ENCODE peak calls at places on chromosomes 6 and 20, in nine cellular contexts. S is neural progenitor cell, K is IMR-90, Z is mesendoderm, X is NT2/D1, N is neuronal stem cell, T is colonic mucosa, E is PC-3, W is GM23248. J is an unnamed sample.

GRCh38 chr20:33791959-33792597 is 19.1 kb upstream of the CHMP4B start:
- DNase-seq in E (peak; percentile 62), N (no peak), T (peak; percentile 69), Z (peak; percentile 40), X (no peak), S (peak; percentile 62), W (peak; percentile 50), K (peak; percentile 37), J (no peak)

GRCh38 chr20:15005300-15005986 is 668.0 kb upstream of the FLRT3 start:
- DNase-seq in Z (no peak), W (no peak), N (no peak), T (no peak), K (no peak), S (no peak), E (no peak), X (no peak), J (no peak)

GRCh38 chr6:79713701-79714322 is 82.7 kb downstream of the SH3BGRL2 start:
- DNase-seq in T (peak; percentile 65), X (peak; percentile 25), K (peak; percentile 50), S (peak; percentile 78), W (peak; percentile 41), N (peak; percentile 44), Z (peak; percentile 48), E (peak; percentile 64), J (peak; percentile 46)

GRCh38 chr6:33117826-33118277 is 42.1 kb downstream of the HLA-DPB1 start:
- DNase-seq in Z (peak; percentile 69), T (no peak), N (no peak), W (no peak), K (no peak), E (no peak), S (no peak), X (no peak), J (no peak)

GRCh38 chr6:127404594-127405178 is 54.5 kb downstream of the KIAA0408 start:
- DNase-seq in S (no peak), N (no peak), E (peak; percentile 13), X (no peak), T (no peak), W (peak; percentile 35), Z (no peak), K (no peak), J (no peak)

GRCh38 chr6:48630511-48630910 is 519.5 kb upstream of the PTCHD4 start:
- DNase-seq in T (no peak), E (no peak), N (no peak), W (no peak), S (no peak), K (no peak), X (no peak), Z (no peak), J (no peak)

GRCh38 chr6:16045238-16045637 is 83.6 kb upstream of the MYLIP start:
- DNase-seq in W (no peak), Z (no peak), N (no peak), X (no peak), S (no peak), E (no peak), K (no peak), T (no peak), J (no peak)

GRCh38 chr6:32194825-32195651 is 2.6 kb upstream of the GPSM3 start:
- DNase-seq in W (peak; percentile 82), X (no peak), N (no peak), K (peak; percentile 62), S (peak; percentile 53), T (peak; percentile 60), Z (peak; percentile 78), E (peak; percentile 58), J (peak; percentile 47)

GRCh38 chr6:145531822-145532221 is 203.5 kb downstream of the EPM2A start:
- DNase-seq in W (no peak), S (peak; percentile 57), N (no peak), T (no peak), K (no peak), E (no peak), Z (peak; percentile 87), X (no peak), J (no peak)

GRCh38 chr6:38453302-38453701 is 186.4 kb downstream of the BTBD9 start:
- DNase-seq in E (peak; percentile 37), W (no peak), K (no peak), S (no peak), Z (no peak), N (no peak), T (no peak), X (no peak), J (no peak)

GRCh38 chr20:47181056-47181862 is 175.2 kb downstream of the ZMYND8 start:
- DNase-seq in N (no peak), X (peak; percentile 72), T (peak; percentile 41), Z (peak; percentile 91), W (peak; percentile 86), E (peak; percentile 89), S (peak; percentile 36), K (peak; percentile 83), J (peak; percentile 52)

GRCh38 chr6:37127961-37128862 is 41.7 kb upstream of the PIM1 start:
- DNase-seq in N (no peak), Z (peak; percentile 86), K (peak; percentile 74), E (peak; percentile 76), T (peak; percentile 45), W (peak; percentile 83), S (no peak), X (no peak), J (no peak)

DNA sequence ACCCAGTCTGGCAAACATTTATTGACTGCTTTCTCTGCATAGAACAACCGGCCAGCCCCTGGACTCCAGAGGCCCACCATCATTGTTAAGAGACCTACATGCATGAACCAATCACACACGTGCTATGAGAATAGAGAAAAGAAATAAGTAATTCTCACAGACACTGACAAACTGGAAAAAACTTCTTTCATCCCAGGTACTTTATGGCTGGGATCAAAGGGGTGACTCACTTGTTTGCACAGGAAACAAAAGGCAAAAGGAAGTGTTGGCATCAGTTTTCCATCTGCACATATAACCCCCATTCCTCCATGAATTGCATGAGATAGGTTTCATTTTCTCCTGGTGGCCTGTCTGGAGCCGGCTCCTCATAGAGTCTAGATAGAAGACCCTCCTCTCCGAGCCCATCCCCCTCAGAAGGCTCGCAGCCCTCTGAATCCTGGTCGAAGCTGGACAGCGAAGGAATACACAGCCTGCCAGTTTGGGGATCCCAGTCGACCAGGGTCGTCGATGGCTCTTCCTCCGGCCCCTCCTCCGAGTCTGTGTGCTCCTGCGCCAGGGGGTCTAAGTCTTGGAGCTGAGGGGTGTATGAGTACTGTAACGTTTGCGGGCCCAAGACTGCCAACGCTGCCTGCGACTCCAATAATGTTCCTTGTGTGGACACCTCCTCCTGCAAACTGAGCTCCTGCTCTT is 43.3 kb downstream of the IL20RA start:
- DNase-seq in K (no peak), N (no peak), Z (peak; percentile 26), T (peak; percentile 52), E (peak; percentile 84), W (no peak), X (no peak), S (peak; percentile 20), J (no peak)
- H3K9ac ChIP-seq in K (no peak overlapping the region), N (no peak overlapping the region), Z (no peak overlapping the region), T (no peak overlapping the region), E (peak overlapping the region; percentile 72), W (no peak overlapping the region), X (no peak overlapping the region), S (no peak overlapping the region), J (no peak overlapping the region)

DNA sequence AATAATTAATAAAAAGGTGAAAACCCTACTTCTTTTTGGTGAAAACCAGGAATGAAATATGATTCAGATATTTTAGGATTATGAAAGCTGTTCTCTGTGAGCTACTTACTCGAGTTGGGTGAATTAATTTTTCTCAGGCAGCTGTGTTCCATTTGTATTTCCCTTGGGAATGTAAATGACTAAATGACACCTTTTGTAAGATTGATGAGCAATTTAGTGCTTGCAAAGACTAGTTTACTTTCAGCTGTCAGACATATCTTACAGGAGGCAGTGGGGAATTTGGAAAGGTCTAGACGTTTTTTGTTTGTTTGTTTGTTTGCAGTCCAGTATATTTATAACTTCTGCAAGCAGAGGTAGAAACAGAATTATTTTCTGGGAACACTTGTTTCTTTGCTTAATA is 91.2 kb downstream of the AKAP7 start:
- DNase-seq in E (no peak), W (no peak), N (no peak), Z (no peak), X (no peak), S (no peak), K (no peak), T (no peak), J (no peak)
- H3K9ac ChIP-seq in E (no peak overlapping the region), W (no peak overlapping the region), N (no peak overlapping the region), Z (no peak overlapping the region), X (no peak overlapping the region), S (no peak overlapping the region), K (no peak overlapping the region), T (no peak overlapping the region), J (no peak overlapping the region)

DNA sequence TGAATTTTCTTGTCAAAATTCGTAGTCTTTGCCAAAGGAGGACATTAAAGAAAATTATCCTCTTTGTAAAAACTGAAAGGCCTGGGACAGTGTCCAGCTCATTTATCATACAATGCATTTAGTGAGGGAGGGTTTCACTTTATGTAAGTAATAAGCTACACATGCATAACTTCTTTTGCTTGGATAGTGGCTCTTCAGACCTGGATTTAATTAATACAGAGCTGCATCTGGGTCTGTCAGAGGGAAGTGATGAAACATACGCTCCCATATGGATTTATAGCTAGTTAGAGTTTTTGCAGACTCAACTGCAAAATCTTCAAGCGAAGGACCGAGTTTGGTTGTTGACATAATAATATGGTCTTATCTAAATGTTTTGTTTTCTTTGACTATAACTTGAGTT is 175.6 kb downstream of the PHACTR1 start:
- DNase-seq in K (no peak), T (no peak), N (no peak), W (no peak), E (no peak), Z (no peak), S (no peak), X (no peak), J (no peak)
- H3K9ac ChIP-seq in K (no peak overlapping the region), T (no peak overlapping the region), N (no peak overlapping the region), W (no peak overlapping the region), E (no peak overlapping the region), Z (no peak overlapping the region), S (no peak overlapping the region), X (no peak overlapping the region), J (no peak overlapping the region)

GRCh38 chr20:43676368-43676767 is 9.5 kb downstream of the MYBL2 start:
- DNase-seq in S (no peak), E (no peak), K (no peak), Z (no peak), N (no peak), W (no peak), X (no peak), T (no peak), J (no peak)

GRCh38 chr20:43680976-43681375 is 14.1 kb downstream of the MYBL2 start:
- DNase-seq in S (no peak), Z (no peak), T (no peak), W (peak; percentile 55), K (no peak), E (no peak), X (no peak), N (no peak), J (peak; percentile 63)

GRCh38 chr20:43681991-43682410 is 15.1 kb downstream of the MYBL2 start:
- DNase-seq in T (no peak), S (no peak), W (no peak), X (no peak), Z (no peak), K (no peak), N (no peak), E (no peak), J (peak; percentile 99)

GRCh38 chr20:43682446-43682845 is 15.5 kb downstream of the MYBL2 start:
- DNase-seq in N (no peak), W (no peak), E (no peak), S (no peak), X (no peak), K (no peak), Z (no peak), T (no peak), J (peak; percentile 73)

DNA sequence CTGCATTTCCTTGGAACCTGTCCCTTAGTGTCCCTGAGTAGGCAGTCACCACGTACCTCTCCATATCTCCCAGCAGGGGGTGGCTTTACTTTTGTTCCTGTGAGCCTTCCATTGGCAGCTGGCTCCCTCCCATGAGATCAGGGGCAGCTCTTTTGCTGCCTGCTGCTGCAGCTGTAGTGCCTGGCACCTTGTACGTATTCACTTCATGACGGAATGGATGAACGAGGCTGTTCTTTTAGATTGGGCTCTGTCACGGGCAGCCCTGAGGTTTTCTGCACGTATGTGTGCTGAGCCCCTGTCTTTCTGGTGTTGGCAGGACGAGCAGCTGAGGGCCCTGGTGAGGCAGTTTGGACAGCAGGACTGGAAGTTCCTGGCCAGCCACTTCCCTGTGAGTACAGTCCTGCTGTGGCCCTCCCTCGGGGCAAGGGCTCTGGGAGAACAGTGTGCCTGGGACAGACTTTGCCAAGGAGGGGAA is 14.6 kb downstream of the MYBL2 start:
- DNase-seq in X (no peak), T (no peak), N (no peak), K (no peak), S (peak; percentile 69), E (no peak), W (peak; percentile 39), Z (peak; percentile 51), J (peak; percentile 82)
- H3K9ac ChIP-seq in X (no peak overlapping the region), T (no peak overlapping the region), N (no peak overlapping the region), K (no peak overlapping the region), S (no peak overlapping the region), E (no peak overlapping the region), W (no peak overlapping the region), Z (no peak overlapping the region), J (peak overlapping the region; percentile 98)